ENCODE peak calls at places on chromosome 22, in four cellular contexts. D is activated gamma-delta T cell treated with anti-CD3 and anti-CD28 coated beads, Interleukin-2, amount 50 U/mL, for 16 hours; O is skeletal muscle cell; F is ELR. N is an unnamed sample.

GRCh38 chr22:40533712-40534378 is 102.7 kb downstream of the MRTFA start:
- DNase-seq in D (peak), O (no peak), F (peak), N (no peak)

GRCh38 chr22:36741204-36741793 is 34.6 kb downstream of the IFT27 start:
- DNase-seq in D (no peak), O (no peak), F (peak), N (no peak)

GRCh38 chr22:22156716-22157499 is 87.7 kb upstream of the VPREB1 start:
- DNase-seq in D (peak), O (peak), F (peak), N (peak)

GRCh38 chr22:37896181-37896592 is 9.9 kb upstream of the MICALL1 start:
- DNase-seq in D (peak), O (no peak), F (peak), N (no peak)

GRCh38 chr22:44311855-44312170 is 938 bp downstream of the SHISAL1 start:
- DNase-seq in D (no peak), O (no peak), F (peak), N (peak)

GRCh38 chr22:33513388-33514336 is 406.6 kb downstream of the LARGE1 start:
- DNase-seq in D (no peak), O (peak), F (no peak), N (no peak)

GRCh38 chr22:32336185-32336603 is 21.5 kb upstream of the RFPL3 start:
- DNase-seq in D (no peak), O (no peak), F (no peak), N (no peak)

GRCh38 chr22:49933236-49933921 is 14.9 kb downstream of the CRELD2 start:
- DNase-seq in D (no peak), O (no peak), F (no peak), N (no peak)